ENCODE peak calls at places on chromosomes 2 and 18, in seven cellular contexts. One of them, this sample, is unnamed.

GRCh38 chr2:15155959-15156574 is 405.1 kb downstream of the NBAS start:
- DNase-seq in thoracic aorta: no peak
- DNase-seq in neuronal stem cell: no peak
- DNase-seq in small intestine: no peak
- DNase-seq in effector memory CD4-positive, alpha-beta T cell: no peak
- DNase-seq in lower lobe of right lung: no peak
- DNase-seq in colonic mucosa: no peak
- DNase-seq in this sample: no peak

GRCh38 chr2:120865656-120866055 is 130.0 kb downstream of the GLI2 start:
- DNase-seq in thoracic aorta: no peak
- DNase-seq in lower lobe of right lung: peak; percentile 23
- DNase-seq in neuronal stem cell: no peak
- DNase-seq in colonic mucosa: no peak
- DNase-seq in effector memory CD4-positive, alpha-beta T cell: no peak
- DNase-seq in small intestine: no peak
- DNase-seq in this sample: no peak

GRCh38 chr2:150555957-150556356 is 68.5 kb upstream of the RND3 start:
- DNase-seq in small intestine: no peak
- DNase-seq in effector memory CD4-positive, alpha-beta T cell: no peak
- DNase-seq in colonic mucosa: no peak
- DNase-seq in lower lobe of right lung: no peak
- DNase-seq in thoracic aorta: no peak
- DNase-seq in neuronal stem cell: no peak
- DNase-seq in this sample: no peak

GRCh38 chr2:151634726-151635467 is 99.4 kb downstream of the NEB start:
- DNase-seq in effector memory CD4-positive, alpha-beta T cell: no peak
- DNase-seq in colonic mucosa: no peak
- DNase-seq in lower lobe of right lung: no peak
- DNase-seq in small intestine: no peak
- DNase-seq in neuronal stem cell: no peak
- DNase-seq in thoracic aorta: no peak
- DNase-seq in this sample: no peak

GRCh38 chr18:35026407-35027061 is 14.7 kb upstream of the MAPRE2 start:
- DNase-seq in effector memory CD4-positive, alpha-beta T cell: no peak
- DNase-seq in lower lobe of right lung: no peak
- DNase-seq in colonic mucosa: no peak
- DNase-seq in small intestine: no peak
- DNase-seq in neuronal stem cell: no peak
- DNase-seq in thoracic aorta: no peak
- DNase-seq in this sample: no peak

GRCh38 chr2:113342650-113343049 is 63.9 kb upstream of the PAX8 start:
- DNase-seq in lower lobe of right lung: peak; percentile 58
- DNase-seq in neuronal stem cell: no peak
- DNase-seq in effector memory CD4-positive, alpha-beta T cell: no peak
- DNase-seq in small intestine: no peak
- DNase-seq in colonic mucosa: no peak
- DNase-seq in thoracic aorta: no peak
- DNase-seq in this sample: peak; percentile 53

GRCh38 chr2:8684885-8685696 is 3.2 kb downstream of the ID2 start:
- DNase-seq in thoracic aorta: no peak
- DNase-seq in effector memory CD4-positive, alpha-beta T cell: peak; percentile 22
- DNase-seq in small intestine: peak; percentile 71
- DNase-seq in neuronal stem cell: peak; percentile 47
- DNase-seq in lower lobe of right lung: peak; percentile 79
- DNase-seq in colonic mucosa: peak; percentile 89
- DNase-seq in this sample: peak; percentile 91

GRCh38 chr2:107195631-107196030 is 309.7 kb upstream of the ST6GAL2 start:
- DNase-seq in small intestine: no peak
- DNase-seq in colonic mucosa: no peak
- DNase-seq in thoracic aorta: no peak
- DNase-seq in neuronal stem cell: no peak
- DNase-seq in effector memory CD4-positive, alpha-beta T cell: no peak
- DNase-seq in lower lobe of right lung: no peak
- DNase-seq in this sample: no peak

GRCh38 chr18:10401489-10401888 is 52.9 kb upstream of the APCDD1 start:
- DNase-seq in neuronal stem cell: no peak
- DNase-seq in small intestine: no peak
- DNase-seq in lower lobe of right lung: no peak
- DNase-seq in colonic mucosa: no peak
- DNase-seq in effector memory CD4-positive, alpha-beta T cell: no peak
- DNase-seq in thoracic aorta: no peak
- DNase-seq in this sample: no peak

GRCh38 chr2:126883661-126884030 is 15.0 kb upstream of the TEX51 start:
- DNase-seq in thoracic aorta: no peak
- DNase-seq in small intestine: no peak
- DNase-seq in colonic mucosa: no peak
- DNase-seq in effector memory CD4-positive, alpha-beta T cell: no peak
- DNase-seq in lower lobe of right lung: no peak
- DNase-seq in neuronal stem cell: no peak
- DNase-seq in this sample: no peak

GRCh38 chr2:190334479-190335224 is 8.7 kb upstream of the INPP1 start:
- DNase-seq in small intestine: peak; percentile 95
- DNase-seq in lower lobe of right lung: no peak
- DNase-seq in effector memory CD4-positive, alpha-beta T cell: no peak
- DNase-seq in colonic mucosa: peak; percentile 71
- DNase-seq in neuronal stem cell: no peak
- DNase-seq in thoracic aorta: no peak
- DNase-seq in this sample: no peak

GRCh38 chr2:229129738-229130371 is 141.2 kb downstream of the PID1 start:
- DNase-seq in colonic mucosa: peak; percentile 60
- DNase-seq in lower lobe of right lung: no peak
- DNase-seq in effector memory CD4-positive, alpha-beta T cell: no peak
- DNase-seq in small intestine: peak; percentile 85
- DNase-seq in thoracic aorta: no peak
- DNase-seq in neuronal stem cell: no peak
- DNase-seq in this sample: no peak

GRCh38 chr2:81894451-81894990 is 1590.0 kb upstream of the LRRTM1 start:
- DNase-seq in lower lobe of right lung: no peak
- DNase-seq in small intestine: no peak
- DNase-seq in neuronal stem cell: no peak
- DNase-seq in effector memory CD4-positive, alpha-beta T cell: no peak
- DNase-seq in thoracic aorta: no peak
- DNase-seq in colonic mucosa: no peak
- DNase-seq in this sample: no peak

GRCh38 chr2:12861344-12861942 is 144.7 kb downstream of the TRIB2 start:
- DNase-seq in lower lobe of right lung: no peak
- DNase-seq in small intestine: peak; percentile 12
- DNase-seq in thoracic aorta: no peak
- DNase-seq in neuronal stem cell: no peak
- DNase-seq in colonic mucosa: no peak
- DNase-seq in effector memory CD4-positive, alpha-beta T cell: no peak
- DNase-seq in this sample: no peak

DNA sequence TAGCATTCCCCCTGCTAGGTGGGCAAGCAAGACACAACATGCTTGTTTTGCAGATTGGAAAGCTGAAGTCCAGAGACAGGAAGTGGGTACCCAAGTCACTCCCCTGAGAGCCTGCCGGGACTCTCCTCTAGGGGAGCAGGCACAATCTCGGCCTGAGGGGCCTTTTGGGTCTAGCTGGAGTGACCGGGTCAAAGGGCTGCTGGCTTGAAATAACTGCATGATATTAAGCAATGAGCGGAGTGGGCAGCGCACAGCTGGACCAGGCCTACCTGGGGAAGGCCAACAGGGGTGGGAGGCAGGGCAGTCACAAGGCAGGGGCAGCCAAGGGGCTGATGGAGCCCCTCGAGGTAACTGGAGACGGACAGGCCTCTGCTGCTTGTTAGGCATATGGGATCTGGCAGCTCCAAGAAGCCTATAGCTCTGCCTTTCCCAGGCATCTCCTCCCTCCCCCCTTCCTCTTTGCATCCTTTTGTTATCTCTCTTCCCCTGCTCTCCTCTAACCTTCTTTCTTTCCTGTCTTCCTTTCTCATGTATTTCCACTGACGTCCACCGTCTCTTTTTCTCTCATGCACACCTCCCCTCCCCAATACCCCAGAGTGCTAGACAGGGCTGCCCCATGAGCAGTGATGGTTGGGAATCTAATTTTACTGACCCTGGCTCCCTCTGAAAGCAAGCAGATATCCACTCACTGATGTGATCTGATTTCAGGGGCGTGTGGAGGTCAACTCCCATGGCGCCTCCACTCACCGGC is 237.5 kb downstream of the LOXHD1 start:
- DNase-seq in neuronal stem cell: no peak
- DNase-seq in colonic mucosa: no peak
- DNase-seq in small intestine: no peak
- DNase-seq in effector memory CD4-positive, alpha-beta T cell: no peak
- DNase-seq in lower lobe of right lung: no peak
- DNase-seq in thoracic aorta: no peak
- DNase-seq in this sample: no peak
- H3K4me1 ChIP-seq in neuronal stem cell: peaks cover 15% of the 10 kb centered on the region
- H3K4me1 ChIP-seq in colonic mucosa: no peaks in the 10 kb centered on the region
- H3K4me1 ChIP-seq in small intestine: peaks cover 5% of the 10 kb centered on the region
- H3K4me1 ChIP-seq in effector memory CD4-positive, alpha-beta T cell: no peaks in the 10 kb centered on the region
- H3K4me1 ChIP-seq in lower lobe of right lung: peaks cover 5% of the 10 kb centered on the region
- H3K4me1 ChIP-seq in thoracic aorta: peaks cover 17% of the 10 kb centered on the region
- H3K4me1 ChIP-seq in this sample: no peaks in the 10 kb centered on the region

GRCh38 chr2:10757814-10758286 is 36.4 kb downstream of the ATP6V1C2 start:
- DNase-seq in thoracic aorta: no peak
- DNase-seq in lower lobe of right lung: no peak
- DNase-seq in effector memory CD4-positive, alpha-beta T cell: no peak
- DNase-seq in neuronal stem cell: no peak
- DNase-seq in colonic mucosa: no peak
- DNase-seq in small intestine: no peak
- DNase-seq in this sample: peak; percentile 11
- H3K36me3 ChIP-seq in thoracic aorta: no peaks in the 10 kb centered on the region
- H3K36me3 ChIP-seq in lower lobe of right lung: no peaks in the 10 kb centered on the region
- H3K36me3 ChIP-seq in effector memory CD4-positive, alpha-beta T cell: no peaks in the 10 kb centered on the region
- H3K36me3 ChIP-seq in neuronal stem cell: no peaks in the 10 kb centered on the region
- H3K36me3 ChIP-seq in colonic mucosa: no peaks in the 10 kb centered on the region
- H3K36me3 ChIP-seq in small intestine: no peaks in the 10 kb centered on the region
- H3K36me3 ChIP-seq in this sample: no peaks in the 10 kb centered on the region

DNA sequence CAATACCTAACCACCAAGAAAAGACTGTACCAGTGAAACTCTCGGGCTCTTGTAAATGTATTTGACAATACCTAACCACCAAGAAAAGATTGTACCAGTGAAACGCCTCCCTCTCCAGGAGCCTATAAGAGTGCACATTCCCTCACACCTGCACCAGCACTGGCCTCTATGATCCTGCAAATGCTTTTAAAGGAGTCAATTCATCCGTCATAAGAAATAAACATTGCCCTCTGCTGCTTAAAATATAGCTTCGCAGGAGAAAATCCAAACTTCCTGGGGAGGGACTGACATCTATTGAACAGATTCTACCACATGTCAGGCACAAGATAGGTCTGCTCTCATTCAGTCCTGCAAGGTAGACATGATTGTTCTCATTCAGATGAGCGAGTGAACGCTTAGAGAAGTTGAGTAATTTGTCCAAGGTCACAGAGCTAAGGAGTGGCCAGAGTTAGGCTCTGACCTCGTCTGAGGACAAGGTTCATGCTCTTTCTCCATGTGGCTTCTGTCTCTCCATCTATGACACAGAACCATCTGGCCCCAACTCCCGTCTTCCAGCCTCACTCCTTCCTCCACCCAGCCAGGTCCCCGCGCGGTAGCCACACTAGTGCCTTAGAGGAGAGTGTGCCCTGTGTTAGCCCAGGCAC is 38.7 kb downstream of the MCFD2 start:
- DNase-seq in neuronal stem cell: no peak
- DNase-seq in thoracic aorta: no peak
- DNase-seq in effector memory CD4-positive, alpha-beta T cell: no peak
- DNase-seq in colonic mucosa: peak; percentile 46
- DNase-seq in small intestine: peak; percentile 84
- DNase-seq in lower lobe of right lung: no peak
- DNase-seq in this sample: no peak
- H3K4me1 ChIP-seq in neuronal stem cell: peaks cover 4% of the 10 kb centered on the region
- H3K4me1 ChIP-seq in thoracic aorta: peaks cover 51% of the 10 kb centered on the region
- H3K4me1 ChIP-seq in effector memory CD4-positive, alpha-beta T cell: no peaks in the 10 kb centered on the region
- H3K4me1 ChIP-seq in colonic mucosa: no peaks in the 10 kb centered on the region
- H3K4me1 ChIP-seq in small intestine: no peaks in the 10 kb centered on the region
- H3K4me1 ChIP-seq in lower lobe of right lung: peaks cover 41% of the 10 kb centered on the region
- H3K4me1 ChIP-seq in this sample: peaks cover 36% of the 10 kb centered on the region

GRCh38 chr2:200851398-200852248 is 12.8 kb downstream of the CLK1 start:
- DNase-seq in thoracic aorta: no peak
- DNase-seq in neuronal stem cell: no peak
- DNase-seq in small intestine: no peak
- DNase-seq in lower lobe of right lung: no peak
- DNase-seq in effector memory CD4-positive, alpha-beta T cell: no peak
- DNase-seq in colonic mucosa: no peak
- DNase-seq in this sample: no peak

GRCh38 chr2:200850512-200851256 is 13.8 kb downstream of the CLK1 start:
- DNase-seq in neuronal stem cell: no peak
- DNase-seq in effector memory CD4-positive, alpha-beta T cell: no peak
- DNase-seq in small intestine: no peak
- DNase-seq in thoracic aorta: no peak
- DNase-seq in colonic mucosa: no peak
- DNase-seq in lower lobe of right lung: no peak
- DNase-seq in this sample: no peak

GRCh38 chr2:200847939-200848338 is 16.5 kb downstream of the CLK1 start:
- DNase-seq in effector memory CD4-positive, alpha-beta T cell: no peak
- DNase-seq in small intestine: no peak
- DNase-seq in lower lobe of right lung: no peak
- DNase-seq in neuronal stem cell: no peak
- DNase-seq in thoracic aorta: no peak
- DNase-seq in colonic mucosa: no peak
- DNase-seq in this sample: no peak

GRCh38 chr2:200856806-200857205 is 7.7 kb downstream of the CLK1 start:
- DNase-seq in effector memory CD4-positive, alpha-beta T cell: no peak
- DNase-seq in neuronal stem cell: no peak
- DNase-seq in lower lobe of right lung: no peak
- DNase-seq in colonic mucosa: no peak
- DNase-seq in thoracic aorta: no peak
- DNase-seq in small intestine: no peak
- DNase-seq in this sample: no peak

DNA sequence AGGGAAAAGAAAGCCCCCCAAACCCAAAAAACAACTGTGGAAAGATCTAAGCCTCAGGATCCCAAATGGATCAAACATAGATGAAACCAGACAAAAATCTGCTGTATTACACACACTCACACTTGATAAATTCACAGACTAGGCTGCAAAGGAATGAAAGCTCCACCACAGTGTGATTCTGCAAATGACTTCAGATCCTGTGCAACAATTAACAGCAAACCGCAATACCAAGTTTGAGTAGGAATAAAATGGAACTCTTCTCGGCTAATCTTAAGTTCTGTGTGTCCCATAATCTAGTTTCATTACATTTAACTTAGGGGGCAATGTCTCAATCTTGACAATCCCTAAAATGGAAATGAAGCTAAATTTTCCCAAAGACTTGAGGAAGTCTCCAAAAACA is 11.9 kb downstream of the CLK1 start:
- DNase-seq in colonic mucosa: no peak
- DNase-seq in lower lobe of right lung: no peak
- DNase-seq in effector memory CD4-positive, alpha-beta T cell: no peak
- DNase-seq in neuronal stem cell: no peak
- DNase-seq in thoracic aorta: no peak
- DNase-seq in small intestine: no peak
- DNase-seq in this sample: no peak
- H3K36me3 ChIP-seq in colonic mucosa: peaks cover 51% of the 10 kb centered on the region
- H3K36me3 ChIP-seq in lower lobe of right lung: peaks cover 74% of the 10 kb centered on the region
- H3K36me3 ChIP-seq in effector memory CD4-positive, alpha-beta T cell: peaks cover 58% of the 10 kb centered on the region
- H3K36me3 ChIP-seq in neuronal stem cell: peaks cover 73% of the 10 kb centered on the region
- H3K36me3 ChIP-seq in thoracic aorta: peaks cover 67% of the 10 kb centered on the region
- H3K36me3 ChIP-seq in small intestine: peaks cover 24% of the 10 kb centered on the region
- H3K36me3 ChIP-seq in this sample: peaks cover 4% of the 10 kb centered on the region

This sample was measured in left lung.